ENCODE peak calls at places on chromosomes 11 and 22, in eight cellular contexts. V is substantia nigra, K is heart left ventricle, X is aorta, E is A673, R is body of pancreas, B is uterus, N is stomach. H is an unnamed sample.

GRCh38 chr11:6545917-6546605 is 49.0 kb downstream of the DNHD1 start:
- DNase-seq in X (no peak), R (peak; percentile 45), K (peak; percentile 52), B (no peak), E (no peak), N (no peak), V (no peak), H (no peak)

GRCh38 chr22:48141301-48141700 is 1378.9 kb downstream of the TBC1D22A start:
- DNase-seq in B (no peak), N (no peak), X (no peak), R (no peak), E (no peak), K (no peak), V (no peak), H (no peak)

GRCh38 chr22:49476176-49476575 is 351.5 kb downstream of the BRD1 start:
- DNase-seq in X (no peak), K (no peak), V (no peak), B (no peak), E (no peak), R (no peak), N (no peak), H (no peak)

GRCh38 chr11:44695169-44695833 is 31.5 kb upstream of the TSPAN18 start:
- DNase-seq in E (peak; percentile 35), N (no peak), V (no peak), R (no peak), X (no peak), B (no peak), K (no peak), H (no peak)

GRCh38 chr11:88363566-88364169 is 26.1 kb upstream of the CTSC start:
- DNase-seq in K (no peak), B (no peak), X (no peak), N (no peak), V (no peak), E (peak; percentile 73), R (no peak), H (no peak)

GRCh38 chr22:49008682-49009235 is 818.9 kb downstream of the BRD1 start:
- DNase-seq in V (no peak), X (no peak), K (no peak), N (peak; percentile 14), R (no peak), B (no peak), E (no peak), H (no peak)

GRCh38 chr11:88501535-88501934 is 164.0 kb upstream of the CTSC start:
- DNase-seq in V (no peak), B (no peak), X (no peak), K (no peak), E (no peak), N (no peak), R (no peak), H (no peak)

GRCh38 chr11:97336064-97336463 is 946.3 kb downstream of the JRKL start:
- DNase-seq in E (no peak), B (no peak), V (no peak), N (no peak), K (no peak), X (no peak), R (no peak), H (no peak)

GRCh38 chr11:107752954-107753822 is 41.3 kb upstream of the SLN start:
- DNase-seq in R (no peak), E (no peak), X (no peak), N (no peak), B (no peak), V (no peak), K (no peak), H (no peak)

GRCh38 chr11:21622995-21623394 is 569.9 kb upstream of the ANO5 start:
- DNase-seq in V (no peak), N (no peak), X (no peak), B (no peak), K (no peak), R (no peak), E (peak; percentile 14), H (no peak)

GRCh38 chr22:49479566-49479965 is 348.1 kb downstream of the BRD1 start:
- DNase-seq in V (no peak), B (no peak), R (no peak), E (no peak), N (no peak), X (no peak), K (no peak), H (no peak)

GRCh38 chr11:61899146-61899841 is 7.9 kb upstream of the FADS3 start:
- DNase-seq in X (peak; percentile 89), B (peak; percentile 86), V (peak; percentile 64), K (peak; percentile 85), N (peak; percentile 87), R (peak; percentile 84), E (peak; percentile 91), H (peak; percentile 88)

GRCh38 chr11:128516886-128517285 is 70.5 kb downstream of the ETS1 start:
- DNase-seq in R (no peak), E (no peak), B (no peak), K (no peak), V (no peak), X (no peak), N (no peak), H (no peak)

GRCh38 chr11:131975624-131976420 is 605.4 kb downstream of the NTM start:
- DNase-seq in X (no peak), B (no peak), N (no peak), V (no peak), R (no peak), K (no peak), E (peak; percentile 95), H (no peak)
- H3K27ac ChIP-seq in X (no peak overlapping the region), B (no peak overlapping the region), N (no peak overlapping the region), V (no peak overlapping the region), R (no peak overlapping the region), K (no peak overlapping the region), E (peak overlapping the region; percentile 89), H (no peak overlapping the region)

GRCh38 chr11:12129227-12129626 is 18.8 kb downstream of the MICAL2 start:
- DNase-seq in X (no peak), K (no peak), B (no peak), N (no peak), V (no peak), R (no peak), E (no peak), H (no peak)

GRCh38 chr11:12125609-12126149 is 15.3 kb downstream of the MICAL2 start:
- DNase-seq in R (peak; percentile 30), V (no peak), N (no peak), X (no peak), B (no peak), K (no peak), E (no peak), H (no peak)

GRCh38 chr11:12126352-12127019 is 16.1 kb downstream of the MICAL2 start:
- DNase-seq in N (no peak), V (no peak), R (no peak), B (no peak), K (no peak), X (peak; percentile 58), E (no peak), H (no peak)

GRCh38 chr11:12128191-12128841 is 17.9 kb downstream of the MICAL2 start:
- DNase-seq in X (no peak), B (no peak), N (no peak), R (no peak), V (no peak), E (no peak), K (no peak), H (no peak)

GRCh38 chr11:12127206-12127898 is 17.0 kb downstream of the MICAL2 start:
- DNase-seq in X (no peak), B (no peak), E (no peak), R (no peak), N (no peak), K (no peak), V (no peak), H (no peak)
- H3K27ac ChIP-seq in X (peak overlapping the region; percentile 70), B (peak overlapping the region; percentile 50), E (no peak overlapping the region), R (no peak overlapping the region), N (no peak overlapping the region), K (no peak overlapping the region), V (no peak overlapping the region), H (no peak overlapping the region)

GRCh38 chr11:123186291-123186690 is 8.8 kb downstream of the CLMP start:
- DNase-seq in B (no peak), X (no peak), N (no peak), R (no peak), E (no peak), V (no peak), K (no peak), H (no peak)

GRCh38 chr11:123185326-123185725 is 9.7 kb downstream of the CLMP start:
- DNase-seq in R (no peak), V (no peak), B (no peak), E (no peak), N (no peak), K (no peak), X (no peak), H (no peak)

GRCh38 chr11:123188508-123189165 is 6.4 kb downstream of the CLMP start:
- DNase-seq in B (no peak), K (no peak), E (peak; percentile 73), N (no peak), V (peak; percentile 6), X (peak; percentile 59), R (no peak), H (no peak)

GRCh38 chr11:123187221-123187620 is 7.8 kb downstream of the CLMP start:
- DNase-seq in B (no peak), E (no peak), N (no peak), V (no peak), X (no peak), R (no peak), K (no peak), H (no peak)

DNA sequence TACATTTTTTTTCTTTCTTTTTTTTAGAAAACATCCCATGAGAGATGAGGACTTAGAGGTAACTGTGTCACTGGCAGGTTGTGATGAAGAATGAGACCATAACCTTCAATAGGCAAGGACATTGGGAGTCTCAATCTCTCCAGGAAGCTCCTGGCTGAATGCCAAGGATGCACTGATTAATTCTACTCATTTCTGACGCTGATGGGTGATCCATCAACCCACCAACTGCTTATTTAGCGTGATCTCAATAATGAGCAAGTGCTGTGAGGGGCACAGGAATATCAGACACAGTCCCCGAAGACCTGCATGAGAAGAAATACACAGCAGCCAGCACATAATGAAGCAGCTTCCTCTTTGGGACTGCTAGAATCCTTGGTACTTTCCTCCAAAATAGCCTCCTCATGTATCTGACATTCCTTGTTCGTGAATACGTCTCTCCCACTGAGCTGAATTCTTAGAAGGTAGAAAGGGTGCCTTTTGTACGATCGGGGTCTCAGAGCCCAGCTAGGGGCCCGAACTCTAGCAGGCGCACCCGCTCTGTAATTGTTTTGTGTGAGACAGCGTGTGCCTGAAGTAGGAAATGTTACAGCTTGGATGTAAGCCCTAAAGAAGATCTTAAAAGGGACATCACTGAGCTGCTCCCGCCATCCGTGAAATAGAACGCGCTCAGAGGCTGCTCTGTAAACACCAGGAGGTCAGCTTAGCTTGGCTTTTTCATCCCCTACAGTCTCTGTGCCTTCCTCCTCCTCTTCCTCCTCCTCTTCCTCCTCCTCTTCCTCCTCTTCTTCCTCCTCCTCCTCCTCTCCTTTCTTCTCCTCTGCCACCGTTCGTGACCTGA is 7.2 kb downstream of the CLMP start:
- DNase-seq in E (peak; percentile 65), X (no peak), N (no peak), K (no peak), R (no peak), B (no peak), V (no peak), H (no peak)
- H3K27ac ChIP-seq in E (peak overlapping the region; percentile 48), X (peak overlapping the region; percentile 98), N (peak overlapping the region; percentile 90), K (peak overlapping the region; percentile 22), R (no peak overlapping the region), B (peak overlapping the region; percentile 81), V (peak overlapping the region; percentile 6), H (no peak overlapping the region)

DNA sequence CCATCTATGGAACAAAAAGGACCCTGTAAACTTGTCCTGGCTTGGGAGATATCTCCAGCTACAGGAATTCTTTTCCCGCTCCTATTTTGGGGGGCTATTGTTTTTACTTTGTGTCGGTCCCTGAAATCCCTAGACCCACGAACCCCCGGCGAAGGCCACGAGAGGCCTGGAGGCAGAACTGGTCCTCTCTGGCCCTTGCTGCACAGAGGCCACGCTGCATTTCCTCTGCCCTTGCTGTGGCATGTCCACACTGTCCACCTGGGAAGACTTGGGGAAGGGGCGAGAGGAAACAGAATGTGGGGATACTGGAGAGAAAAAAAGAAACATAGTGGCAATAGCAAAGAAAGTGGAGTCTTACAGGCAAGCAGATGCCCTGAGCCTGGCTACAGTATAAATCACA is 2.3 kb upstream of the ANO1 start:
- DNase-seq in X (no peak), E (no peak), N (no peak), R (no peak), B (no peak), V (no peak), K (peak; percentile 9), H (no peak)
- H3K27ac ChIP-seq in X (peak overlapping the region; percentile 19), E (no peak overlapping the region), N (no peak overlapping the region), R (no peak overlapping the region), B (no peak overlapping the region), V (no peak overlapping the region), K (no peak overlapping the region), H (no peak overlapping the region)